ENCODE peak calls at places on chromosomes 5 and 9, in four cellular contexts. One of them, this sample, is unnamed.

GRCh38 chr5:153425914-153426313 is 64.6 kb upstream of the GRIA1 start:
- DNase-seq in H1: peak; percentile 80
- DNase-seq in IMR-90: no peak
- DNase-seq in H9: peak; percentile 32
- DNase-seq in this sample: peak; percentile 41

GRCh38 chr5:80706835-80707447 is 52.2 kb upstream of the DHFR start:
- DNase-seq in H1: no peak
- DNase-seq in IMR-90: no peak
- DNase-seq in H9: no peak
- DNase-seq in this sample: no peak

GRCh38 chr5:72543365-72543764 is 36.2 kb upstream of the ZNF366 start:
- DNase-seq in H1: no peak
- DNase-seq in IMR-90: peak; percentile 69
- DNase-seq in H9: no peak
- DNase-seq in this sample: no peak

GRCh38 chr5:28473531-28474107 is 1435.2 kb upstream of the CDH9 start:
- DNase-seq in H1: no peak
- DNase-seq in IMR-90: no peak
- DNase-seq in H9: no peak
- DNase-seq in this sample: peak; percentile 74

GRCh38 chr5:24789631-24790354 is 145.0 kb upstream of the CDH10 start:
- DNase-seq in H1: no peak
- DNase-seq in IMR-90: no peak
- DNase-seq in H9: no peak
- DNase-seq in this sample: no peak

GRCh38 chr5:66498791-66499207 is 97.4 kb upstream of the MAST4 start:
- DNase-seq in H1: no peak
- DNase-seq in IMR-90: no peak
- DNase-seq in H9: no peak
- DNase-seq in this sample: peak; percentile 28

GRCh38 chr5:30928966-30929365 is 264.5 kb upstream of the CDH6 start:
- DNase-seq in H1: no peak
- DNase-seq in IMR-90: peak; percentile 69
- DNase-seq in H9: no peak
- DNase-seq in this sample: no peak

GRCh38 chr9:132384376-132384775 is 22.3 kb downstream of the TTF1 start:
- DNase-seq in H1: no peak
- DNase-seq in IMR-90: no peak
- DNase-seq in H9: no peak
- DNase-seq in this sample: no peak

GRCh38 chr9:38084556-38084880 is 15.5 kb upstream of the SHB start:
- DNase-seq in H1: no peak
- DNase-seq in IMR-90: no peak
- DNase-seq in H9: no peak
- DNase-seq in this sample: no peak

GRCh38 chr5:135341021-135341666 is 57.9 kb downstream of the MACROH2A1 start:
- DNase-seq in H1: no peak
- DNase-seq in IMR-90: no peak
- DNase-seq in H9: no peak
- DNase-seq in this sample: no peak

GRCh38 chr5:134582941-134583340 is 49.7 kb downstream of the SAR1B start:
- DNase-seq in H1: no peak
- DNase-seq in IMR-90: no peak
- DNase-seq in H9: no peak
- DNase-seq in this sample: no peak

GRCh38 chr9:13083973-13084528 is 195.4 kb downstream of the MPDZ start:
- DNase-seq in H1: no peak
- DNase-seq in IMR-90: peak; percentile 66
- DNase-seq in H9: no peak
- DNase-seq in this sample: no peak

GRCh38 chr5:68080282-68081050 is 135.1 kb upstream of the PIK3R1 start:
- DNase-seq in H1: no peak
- DNase-seq in IMR-90: no peak
- DNase-seq in H9: no peak
- DNase-seq in this sample: no peak

GRCh38 chr5:105868038-105868775 is 1802.5 kb downstream of the EFNA5 start:
- DNase-seq in H1: no peak
- DNase-seq in IMR-90: no peak
- DNase-seq in H9: no peak
- DNase-seq in this sample: no peak

GRCh38 chr5:63255609-63256008 is 677.0 kb downstream of the LRRC70 start:
- DNase-seq in H1: no peak
- DNase-seq in IMR-90: no peak
- DNase-seq in H9: peak; percentile 55
- DNase-seq in this sample: peak; percentile 33

GRCh38 chr9:107363511-107364182 is 80.6 kb downstream of the RAD23B start:
- DNase-seq in H1: no peak
- DNase-seq in IMR-90: no peak
- DNase-seq in H9: peak; percentile 41
- DNase-seq in this sample: peak; percentile 36

GRCh38 chr9:91222457-91222856 is 139.3 kb downstream of the AUH start:
- DNase-seq in H1: no peak
- DNase-seq in IMR-90: no peak
- DNase-seq in H9: no peak
- DNase-seq in this sample: no peak

GRCh38 chr5:141889282-141889871 is 11.2 kb upstream of the PCDH1 start:
- DNase-seq in H1: no peak
- DNase-seq in IMR-90: no peak
- DNase-seq in H9: no peak
- DNase-seq in this sample: no peak

GRCh38 chr5:91212336-91213092 is 170.6 kb downstream of the ARRDC3 start:
- DNase-seq in H1: no peak
- DNase-seq in IMR-90: peak; percentile 94
- DNase-seq in H9: no peak
- DNase-seq in this sample: no peak

GRCh38 chr9:132989414-132989996 is 11.0 kb downstream of the GFI1B start:
- DNase-seq in H1: no peak
- DNase-seq in IMR-90: no peak
- DNase-seq in H9: no peak
- DNase-seq in this sample: no peak

GRCh38 chr5:140966293-140967225 is at the start of gene PCDHAC2:
- DNase-seq in H1: peak; percentile 83
- DNase-seq in IMR-90: no peak
- DNase-seq in H9: peak; percentile 83
- DNase-seq in this sample: peak; percentile 93

GRCh38 chr9:110464321-110464720 is 115.2 kb downstream of the SVEP1 start:
- DNase-seq in H1: no peak
- DNase-seq in IMR-90: no peak
- DNase-seq in H9: peak; percentile 30
- DNase-seq in this sample: peak; percentile 37

GRCh38 chr5:81856948-81857928 is 106.3 kb upstream of the SSBP2 start:
- DNase-seq in H1: peak; percentile 55
- DNase-seq in IMR-90: no peak
- DNase-seq in H9: peak; percentile 58
- DNase-seq in this sample: peak; percentile 64

GRCh38 chr5:15516486-15516885 is 16.5 kb downstream of the FBXL7 start:
- DNase-seq in H1: no peak
- DNase-seq in IMR-90: no peak
- DNase-seq in H9: no peak
- DNase-seq in this sample: no peak

GRCh38 chr5:15518786-15519185 is 18.8 kb downstream of the FBXL7 start:
- DNase-seq in H1: no peak
- DNase-seq in IMR-90: no peak
- DNase-seq in H9: no peak
- DNase-seq in this sample: no peak

GRCh38 chr5:15513379-15513778 is 13.4 kb downstream of the FBXL7 start:
- DNase-seq in H1: no peak
- DNase-seq in IMR-90: no peak
- DNase-seq in H9: no peak
- DNase-seq in this sample: no peak

GRCh38 chr5:15510816-15511215 is 10.8 kb downstream of the FBXL7 start:
- DNase-seq in H1: no peak
- DNase-seq in IMR-90: peak; percentile 16
- DNase-seq in H9: no peak
- DNase-seq in this sample: no peak

DNA sequence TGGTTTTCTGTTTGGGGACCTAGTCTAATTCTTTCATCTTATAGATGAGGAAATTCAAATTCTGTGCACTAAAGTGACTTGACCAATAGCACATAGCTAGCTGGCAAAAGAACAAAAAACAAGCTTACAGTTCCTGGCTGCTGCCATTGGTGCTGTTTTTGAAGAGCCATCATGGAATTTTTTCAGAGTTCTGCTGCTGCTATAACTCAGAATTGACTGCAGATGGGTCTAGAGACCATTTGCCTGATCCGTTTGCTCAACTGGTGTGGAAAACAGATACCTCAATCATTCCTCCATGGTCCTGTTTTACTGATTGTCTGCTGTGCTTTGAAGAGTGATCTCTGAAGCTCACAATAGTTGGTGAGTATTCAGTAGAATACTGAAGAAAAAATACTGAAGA is 15.2 kb downstream of the FBXL7 start:
- DNase-seq in H1: no peak
- DNase-seq in IMR-90: no peak
- DNase-seq in H9: no peak
- DNase-seq in this sample: peak; percentile 22
- H4K5ac ChIP-seq in H1: no peak overlapping the region
- H4K5ac ChIP-seq in IMR-90: no peak overlapping the region
- H4K5ac ChIP-seq in H9: no peak overlapping the region
- H4K5ac ChIP-seq in this sample: no peak overlapping the region

GRCh38 chr9:120868676-120869359 is 8.2 kb downstream of the PHF19 start:
- DNase-seq in H1: peak; percentile 98
- DNase-seq in IMR-90: peak; percentile 84
- DNase-seq in H9: peak; percentile 99
- DNase-seq in this sample: peak; percentile 99

GRCh38 chr9:120868339-120868675 is 8.7 kb downstream of the PHF19 start:
- DNase-seq in H1: no peak
- DNase-seq in IMR-90: peak; percentile 59
- DNase-seq in H9: no peak
- DNase-seq in this sample: no peak

GRCh38 chr9:120870206-120870605 is 6.8 kb downstream of the PHF19 start:
- DNase-seq in H1: no peak
- DNase-seq in IMR-90: no peak
- DNase-seq in H9: no peak
- DNase-seq in this sample: no peak

GRCh38 chr9:120869360-120869687 is 7.7 kb downstream of the PHF19 start:
- DNase-seq in H1: no peak
- DNase-seq in IMR-90: no peak
- DNase-seq in H9: no peak
- DNase-seq in this sample: no peak

GRCh38 chr9:120869726-120870125 is 7.3 kb downstream of the PHF19 start:
- DNase-seq in H1: no peak
- DNase-seq in IMR-90: no peak
- DNase-seq in H9: no peak
- DNase-seq in this sample: no peak
- H3K23ac ChIP-seq in H1: no peak overlapping the region
- H3K23ac ChIP-seq in IMR-90: no peak overlapping the region
- H3K23ac ChIP-seq in H9: no peak overlapping the region
- H3K23ac ChIP-seq in this sample: no peak overlapping the region

GRCh38 chr9:135347461-135347860 is 132.1 kb upstream of the PPP1R26 start:
- DNase-seq in H1: no peak
- DNase-seq in IMR-90: no peak
- DNase-seq in H9: no peak
- DNase-seq in this sample: no peak

GRCh38 chr9:135349212-135349962 is 130.2 kb upstream of the PPP1R26 start:
- DNase-seq in H1: no peak
- DNase-seq in IMR-90: no peak
- DNase-seq in H9: no peak
- DNase-seq in this sample: no peak

GRCh38 chr9:135348788-135349150 is 130.8 kb upstream of the PPP1R26 start:
- DNase-seq in H1: no peak
- DNase-seq in IMR-90: no peak
- DNase-seq in H9: no peak
- DNase-seq in this sample: no peak

GRCh38 chr9:135348076-135348787 is 131.3 kb upstream of the PPP1R26 start:
- DNase-seq in H1: no peak
- DNase-seq in IMR-90: no peak
- DNase-seq in H9: no peak
- DNase-seq in this sample: no peak

GRCh38 chr9:135349963-135350360 is 129.6 kb upstream of the PPP1R26 start:
- DNase-seq in H1: no peak
- DNase-seq in IMR-90: no peak
- DNase-seq in H9: no peak
- DNase-seq in this sample: no peak
- H3K4me2 ChIP-seq in H1: no peak overlapping the region
- H3K4me2 ChIP-seq in IMR-90: no peak overlapping the region
- H3K4me2 ChIP-seq in H9: no peak overlapping the region
- H3K4me2 ChIP-seq in this sample: no peak overlapping the region

GRCh38 chr5:127849891-127850290 is 146.7 kb downstream of the CCDC192 start:
- DNase-seq in H1: no peak
- DNase-seq in IMR-90: no peak
- DNase-seq in H9: no peak
- DNase-seq in this sample: no peak
- H4K5ac ChIP-seq in H1: no peak overlapping the region
- H4K5ac ChIP-seq in IMR-90: no peak overlapping the region
- H4K5ac ChIP-seq in H9: no peak overlapping the region
- H4K5ac ChIP-seq in this sample: no peak overlapping the region

GRCh38 chr9:33297455-33297854 is 7.1 kb downstream of the NFX1 start:
- DNase-seq in H1: no peak
- DNase-seq in IMR-90: no peak
- DNase-seq in H9: no peak
- DNase-seq in this sample: no peak
- H3K23ac ChIP-seq in H1: no peak overlapping the region
- H3K23ac ChIP-seq in IMR-90: no peak overlapping the region
- H3K23ac ChIP-seq in H9: no peak overlapping the region
- H3K23ac ChIP-seq in this sample: no peak overlapping the region

This sample was measured in mesendoderm.